ENCODE peak calls at places on chromosome X, in six cellular contexts. Z is IMR-90, G is heart left ventricle, A is spleen, K is HCT116, R is A549. I is an unnamed sample.

GRCh38 chrX:71950066-71950465 is 39.4 kb downstream of the NHSL2 start:
- DNase-seq in K (no peak), Z (no peak), R (no peak), G (no peak), A (no peak), I (no peak)

GRCh38 chrX:70219938-70220764 is 14.3 kb upstream of the AWAT1 start:
- DNase-seq in R (peak), G (peak), Z (peak), K (peak), A (no peak), I (no peak)

GRCh38 chrX:11632732-11633131 is 33.0 kb downstream of the ARHGAP6 start:
- DNase-seq in K (no peak), Z (no peak), R (no peak), A (no peak), G (no peak), I (no peak)

GRCh38 chrX:22357621-22358020 is 84.9 kb downstream of the CBLL2 start:
- DNase-seq in R (no peak), Z (peak), K (no peak), A (no peak), G (no peak), I (no peak)

GRCh38 chrX:39752820-39753219 is 344.9 kb downstream of the BCOR start:
- DNase-seq in R (no peak), A (no peak), Z (peak), K (no peak), G (peak), I (peak)

GRCh38 chrX:72272868-72273267 is 4.2 kb downstream of the RPS4X start:
- DNase-seq in K (no peak), G (no peak), R (no peak), A (no peak), Z (peak), I (no peak)

GRCh38 chrX:134369576-134369975 is 90.4 kb upstream of the HPRT1 start:
- DNase-seq in Z (no peak), K (no peak), G (no peak), R (no peak), A (no peak), I (no peak)

GRCh38 chrX:107766470-107767140 is 9.0 kb downstream of the TSC22D3 start:
- DNase-seq in K (no peak), A (no peak), G (peak), R (no peak), Z (peak), I (no peak)

GRCh38 chrX:23103546-23103945 is 103.8 kb downstream of the DDX53 start:
- DNase-seq in A (no peak), K (no peak), R (no peak), G (no peak), Z (no peak), I (no peak)

GRCh38 chrX:24890677-24891076 is 125.1 kb downstream of the ARX start:
- DNase-seq in A (no peak), K (no peak), G (no peak), Z (no peak), R (no peak), I (no peak)

GRCh38 chrX:53291596-53291995 is 10.2 kb upstream of the IQSEC2 start:
- DNase-seq in A (no peak), G (no peak), Z (no peak), R (no peak), K (no peak), I (no peak)

GRCh38 chrX:2608638-2609430 is 82.3 kb upstream of the CD99 start:
- DNase-seq in R (peak), Z (peak), K (peak), A (peak), G (peak), I (peak)

GRCh38 chrX:65528705-65529340 is 5.8 kb downstream of the LAS1L start:
- DNase-seq in R (peak), Z (peak), K (no peak), A (no peak), G (peak), I (peak)

GRCh38 chrX:115595049-115595448 is 34.1 kb downstream of the PLS3 start:
- DNase-seq in K (no peak), R (no peak), Z (no peak), G (no peak), A (no peak), I (no peak)

DNA sequence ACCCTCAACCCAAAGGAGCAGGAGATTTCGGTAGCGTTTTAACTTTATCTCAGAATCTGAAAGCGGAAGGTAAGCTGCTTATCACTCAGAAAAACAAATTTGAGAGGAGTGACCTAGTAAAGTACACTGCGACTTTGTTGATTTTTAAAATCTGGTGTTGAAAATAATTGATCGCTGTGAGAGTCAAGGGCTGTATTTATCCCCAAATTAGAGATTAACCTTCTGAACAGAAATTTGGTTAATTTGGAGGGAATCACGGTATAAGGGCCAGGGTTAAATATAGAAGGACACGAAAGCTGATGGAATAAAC is 212 bp downstream of the CLCN4 start:
- DNase-seq in A (no peak), Z (no peak), R (no peak), G (no peak), K (no peak), I (no peak)
- TF ChIP-seq POLR2A in A (no peak), Z (no peak), R (no peak), G (no peak), K (no peak), I (peak)

GRCh38 chrX:12996934-12997435 is 22.1 kb downstream of the TMSB4X start:
- DNase-seq in K (no peak), Z (no peak), G (no peak), A (no peak), R (no peak), I (no peak)
- H3K27ac ChIP-seq in K (no peak), Z (no peak), G (no peak), A (peak), R (peak), I (no peak)

GRCh38 chrX:86051741-86052140 is 4.4 kb upstream of the CHM start:
- DNase-seq in A (no peak), Z (no peak), G (no peak), R (no peak), K (no peak), I (no peak)

GRCh38 chrX:86044210-86044609 is 3.1 kb downstream of the CHM start:
- DNase-seq in R (no peak), K (no peak), A (no peak), Z (no peak), G (no peak), I (no peak)

DNA sequence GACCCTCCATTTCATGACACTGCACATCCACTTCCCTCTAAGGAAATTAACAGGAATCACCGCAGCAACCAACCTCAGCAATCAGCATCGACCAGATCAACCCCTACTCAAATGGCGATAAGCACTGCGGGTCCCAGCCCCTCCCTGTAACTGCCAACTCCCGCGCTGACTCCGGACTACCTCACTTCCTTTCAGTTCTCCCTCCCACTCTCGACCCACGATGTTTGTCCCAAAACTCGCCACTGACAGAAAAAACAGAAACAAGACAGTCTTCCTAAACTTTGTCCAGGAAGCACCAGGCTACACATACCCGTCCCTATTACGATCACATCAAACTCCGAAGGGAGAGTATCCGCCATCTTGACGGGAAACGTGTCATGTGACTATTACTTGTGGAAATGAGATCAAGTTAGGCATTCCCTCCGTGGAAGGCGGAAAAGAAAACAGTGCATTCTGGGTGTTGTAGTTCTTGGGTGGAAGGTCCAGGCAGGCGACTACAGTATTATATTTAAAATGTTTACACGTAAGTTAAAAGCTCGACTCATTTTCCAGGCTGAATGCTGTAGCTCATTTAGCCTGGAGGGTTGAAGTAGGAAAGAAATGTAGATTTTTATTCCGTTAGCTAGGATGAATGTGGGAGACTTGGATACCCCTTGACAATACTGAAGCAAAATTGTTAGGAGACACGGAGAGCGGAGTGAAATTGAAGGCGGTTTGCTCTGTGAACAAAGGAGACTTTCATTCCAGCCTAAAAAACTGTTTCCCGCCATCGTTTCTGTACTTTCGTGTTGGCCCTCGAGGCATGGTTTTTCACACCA is at the start of gene CHM:
- DNase-seq in R (peak), G (peak), K (peak), A (peak), Z (peak), I (peak)
- TF ChIP-seq POLR2A in R (peak), G (peak), K (peak), A (no peak), Z (peak), I (peak)

GRCh38 chrX:18464500-18464899 is 39.1 kb downstream of the CDKL5 start:
- DNase-seq in R (no peak), A (no peak), G (no peak), Z (no peak), K (no peak), I (no peak)

GRCh38 chrX:18465051-18465450 is 39.6 kb downstream of the CDKL5 start:
- DNase-seq in A (no peak), R (no peak), K (no peak), G (no peak), Z (no peak), I (no peak)

GRCh38 chrX:18471296-18471695 is 45.9 kb downstream of the CDKL5 start:
- DNase-seq in K (no peak), Z (no peak), A (no peak), G (no peak), R (no peak), I (no peak)

GRCh38 chrX:18468599-18468998 is 43.2 kb downstream of the CDKL5 start:
- DNase-seq in A (no peak), R (no peak), K (no peak), Z (no peak), G (no peak), I (no peak)
- H3K27ac ChIP-seq in A (no peak), R (no peak), K (no peak), Z (no peak), G (no peak), I (no peak)

GRCh38 chrX:20252392-20253231 is 14.1 kb downstream of the RPS6KA3 start:
- DNase-seq in Z (peak), R (peak), A (peak), K (peak), G (peak), I (peak)
- TF ChIP-seq POLR2A in Z (no peak), R (no peak), A (no peak), K (no peak), G (no peak), I (no peak)

GRCh38 chrX:103791233-103791632 is 14.6 kb downstream of the PLP1 start:
- DNase-seq in A (no peak), R (no peak), K (no peak), G (no peak), Z (peak), I (no peak)
- H3K27ac ChIP-seq in A (no peak), R (no peak), K (no peak), G (no peak), Z (no peak), I (no peak)

GRCh38 chrX:1411331-1411730 is 19.4 kb upstream of the SLC25A6 start:
- DNase-seq in Z (no peak), G (no peak), K (no peak), A (peak), R (no peak), I (no peak)
- TF ChIP-seq POLR2A in Z (no peak), G (no peak), K (no peak), A (no peak), R (no peak), I (no peak)

DNA sequence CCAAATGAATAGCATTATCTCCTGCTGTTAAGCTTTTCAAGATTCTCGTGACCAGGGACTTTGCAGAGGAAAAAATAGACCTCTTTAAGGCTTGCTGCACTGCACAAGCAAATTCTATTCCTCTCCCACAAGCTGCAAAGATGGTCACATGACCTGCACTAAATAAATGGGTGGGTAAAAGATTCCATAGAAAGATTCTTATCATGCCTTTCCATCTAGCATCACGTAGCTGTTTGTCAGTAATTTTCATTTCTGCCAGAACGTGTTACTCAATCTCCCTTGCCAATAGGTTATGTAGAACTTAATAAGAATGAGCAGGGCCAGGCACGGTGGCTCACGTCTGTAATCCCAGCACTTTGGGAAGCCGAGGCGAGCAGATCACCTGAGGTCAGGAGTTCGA is 57.9 kb upstream of the USP9X start:
- DNase-seq in K (no peak), G (no peak), Z (peak), A (no peak), R (peak), I (no peak)
- H3K27ac ChIP-seq in K (no peak), G (no peak), Z (peak), A (no peak), R (peak), I (no peak)

GRCh38 chrX:48540480-48540879 is 966 bp downstream of the TBC1D25 start:
- DNase-seq in G (no peak), K (no peak), R (no peak), Z (no peak), A (no peak), I (no peak)

GRCh38 chrX:48539345-48540014 is at the start of gene TBC1D25:
- DNase-seq in R (peak), Z (peak), K (peak), G (peak), A (peak), I (peak)

GRCh38 chrX:48538641-48539344 is 721 bp upstream of the TBC1D25 start:
- DNase-seq in G (no peak), Z (no peak), A (peak), K (no peak), R (no peak), I (no peak)

GRCh38 chrX:48541140-48541814 is 1.8 kb downstream of the TBC1D25 start:
- DNase-seq in Z (no peak), K (no peak), G (no peak), R (no peak), A (no peak), I (no peak)

GRCh38 chrX:48540015-48540350 is 469 bp downstream of the TBC1D25 start:
- DNase-seq in Z (peak), A (no peak), K (peak), G (peak), R (peak), I (no peak)
- TF ChIP-seq POLR2A in Z (no peak), A (no peak), K (no peak), G (no peak), R (no peak), I (no peak)

DNA sequence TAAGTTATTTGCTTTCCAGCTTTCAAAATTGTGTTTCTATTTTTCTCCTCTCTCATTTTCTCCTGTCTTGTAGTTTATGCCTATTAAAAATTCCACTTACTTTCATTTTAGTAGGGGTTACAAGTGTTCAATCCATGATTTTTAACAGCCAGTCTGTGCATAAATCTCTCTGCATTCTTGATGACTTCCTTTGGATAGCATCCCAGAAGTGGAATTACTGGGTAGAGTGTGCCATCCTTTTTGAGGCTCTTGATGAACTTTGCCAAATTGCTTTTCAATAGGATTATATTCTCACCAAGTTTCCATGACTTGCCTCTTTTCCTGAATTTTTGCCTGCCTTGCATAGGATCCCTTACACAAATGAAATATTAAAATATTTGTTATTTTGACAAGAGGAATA is 58.5 kb downstream of the DIPK2B start:
- DNase-seq in Z (no peak), G (no peak), R (no peak), A (no peak), K (no peak), I (no peak)
- H3K27ac ChIP-seq in Z (no peak), G (no peak), R (no peak), A (no peak), K (no peak), I (no peak)

I was measured in right lobe of liver.